ENCODE peak calls at places on chromosomes 6 and 20, in six cellular contexts. G is activated CD4-positive, alpha-beta memory T cell treated with anti-CD3 and anti-CD28 coated beads for 36 hours; O is neural crest cell; M is stomach; N is left ventricle myocardium superior; D is mesenteric fat pad. Y is an unnamed sample.

GRCh38 chr6:126083875-126084274 is 97.5 kb downstream of the TRMT11 start:
- DNase-seq in G (no peak), O (no peak), M (no peak), N (no peak), D (no peak), Y (no peak)

GRCh38 chr20:47432251-47433210 is 69.2 kb upstream of the NCOA3 start:
- DNase-seq in G (no peak), O (no peak), M (no peak), N (no peak), D (no peak), Y (no peak)

GRCh38 chr6:148653138-148653776 is 93.6 kb upstream of the UST start:
- DNase-seq in G (no peak), O (no peak), M (no peak), N (no peak), D (no peak), Y (peak; percentile 32)

GRCh38 chr6:126540161-126540560 is 200.2 kb downstream of the CENPW start:
- DNase-seq in G (no peak), O (no peak), M (no peak), N (no peak), D (no peak), Y (no peak)

GRCh38 chr20:11492846-11493245 is 424.8 kb upstream of the BTBD3 start:
- DNase-seq in G (no peak), O (no peak), M (no peak), N (no peak), D (no peak), Y (no peak)

GRCh38 chr6:160005211-160005610 is 36.3 kb downstream of the IGF2R start:
- DNase-seq in G (no peak), O (no peak), M (no peak), N (no peak), D (no peak), Y (no peak)

GRCh38 chr6:106886444-106886843 is 88.1 kb downstream of the CD24 start:
- DNase-seq in G (no peak), O (no peak), M (no peak), N (no peak), D (no peak), Y (no peak)

GRCh38 chr6:24666097-24666615 is 543 bp downstream of the TDP2 start:
- DNase-seq in G (no peak), O (no peak), M (peak; percentile 52), N (peak; percentile 52), D (no peak), Y (no peak)

GRCh38 chr6:63963756-63964315 is 328.2 kb downstream of the PHF3 start:
- DNase-seq in G (no peak), O (no peak), M (no peak), N (no peak), D (no peak), Y (peak; percentile 7)

GRCh38 chr6:11785449-11785951 is 6.9 kb upstream of the ADTRP start:
- DNase-seq in G (peak; percentile 76), O (no peak), M (no peak), N (no peak), D (no peak), Y (no peak)

GRCh38 chr6:137147195-137147594 is 26.2 kb downstream of the IL22RA2 start:
- DNase-seq in G (no peak), O (no peak), M (no peak), N (no peak), D (no peak), Y (no peak)

GRCh38 chr6:15521516-15521915 is 141.3 kb downstream of the DTNBP1 start:
- DNase-seq in G (no peak), O (no peak), M (no peak), N (peak; percentile 20), D (no peak), Y (no peak)

GRCh38 chr6:3984494-3984893 is 94.4 kb downstream of the FAM217A start:
- DNase-seq in G (no peak), O (no peak), M (no peak), N (no peak), D (no peak), Y (no peak)

GRCh38 chr6:123962508-123962907 is 158.8 kb downstream of the NKAIN2 start:
- DNase-seq in G (no peak), O (no peak), M (peak; percentile 89), N (no peak), D (no peak), Y (no peak)

GRCh38 chr6:21375206-21375605 is 218.3 kb upstream of the SOX4 start:
- DNase-seq in G (no peak), O (no peak), M (no peak), N (no peak), D (no peak), Y (no peak)

GRCh38 chr6:107679457-107679856 is 144.7 kb downstream of the SCML4 start:
- DNase-seq in G (no peak), O (no peak), M (no peak), N (peak; percentile 54), D (no peak), Y (no peak)

GRCh38 chr6:113980937-113981554 is 10.1 kb upstream of the HDAC2 start:
- DNase-seq in G (no peak), O (peak; percentile 12), M (no peak), N (no peak), D (no peak), Y (peak; percentile 71)

GRCh38 chr20:31605902-31606677 is 1.0 kb downstream of the ID1 start:
- DNase-seq in G (peak; percentile 30), O (peak; percentile 33), M (peak; percentile 35), N (peak; percentile 39), D (no peak), Y (peak; percentile 36)

Y was measured in Kasumi-1.